ENCODE peak calls at places on chromosome 16, in nine cellular contexts. R is colonic mucosa; J is activated naive CD8-positive, alpha-beta T cell treated with anti-CD3 and anti-CD28 coated beads for 36 hours; N is amniotic epithelial cell; M is EL; H is HepG2; T is CD8-positive, alpha-beta T cell; F is neural progenitor cell; V is Caco-2. Y is an unnamed sample.

GRCh38 chr16:54783226-54783625 is 147.4 kb upstream of the IRX5 start:
- DNase-seq in N (no peak), F (no peak), J (no peak), M (no peak), H (no peak), V (no peak), R (no peak), T (no peak), Y (no peak)

GRCh38 chr16:87391324-87391949 is 699 bp upstream of the MAP1LC3B start:
- DNase-seq in J (no peak), M (peak; percentile 37), V (peak; percentile 71), H (peak; percentile 76), R (peak; percentile 65), T (peak; percentile 16), N (no peak), F (peak; percentile 77), Y (peak; percentile 81)

GRCh38 chr16:51849715-51850114 is 697.2 kb downstream of the TOX3 start:
- DNase-seq in M (no peak), F (no peak), V (no peak), T (no peak), J (no peak), N (no peak), R (no peak), H (no peak), Y (no peak)

GRCh38 chr16:66889622-66890021 is 9.3 kb downstream of the PDP2 start:
- DNase-seq in M (no peak), H (no peak), J (no peak), T (no peak), V (no peak), F (no peak), N (no peak), R (no peak), Y (no peak)

GRCh38 chr16:19118938-19119431 is 5.2 kb downstream of the ITPRIPL2 start:
- DNase-seq in F (no peak), R (no peak), T (no peak), M (peak; percentile 90), H (no peak), N (peak; percentile 97), J (peak; percentile 38), V (no peak), Y (no peak)

GRCh38 chr16:85963746-85964370 is 64.9 kb downstream of the IRF8 start:
- DNase-seq in V (no peak), J (no peak), M (no peak), R (no peak), T (no peak), F (no peak), N (peak; percentile 12), H (no peak), Y (no peak)

GRCh38 chr16:89426736-89427525 is 63.4 kb downstream of the ANKRD11 start:
- DNase-seq in R (no peak), V (no peak), T (no peak), H (no peak), M (peak; percentile 61), F (no peak), J (no peak), N (no peak), Y (no peak)

GRCh38 chr16:57618306-57619132 is 9.9 kb upstream of the ADGRG1 start:
- DNase-seq in V (peak; percentile 57), F (no peak), M (peak; percentile 42), H (no peak), T (no peak), J (no peak), R (no peak), N (no peak), Y (peak; percentile 76)

GRCh38 chr16:27811881-27812280 is 251.6 kb downstream of the GSG1L start:
- DNase-seq in V (no peak), M (no peak), F (no peak), N (no peak), T (no peak), R (no peak), H (no peak), J (no peak), Y (no peak)

GRCh38 chr16:75265911-75266701 is 14.7 kb upstream of the BCAR1 start:
- DNase-seq in J (no peak), H (peak; percentile 84), N (peak; percentile 64), M (peak; percentile 83), T (no peak), V (peak; percentile 94), R (peak; percentile 66), F (peak; percentile 95), Y (peak; percentile 84)

GRCh38 chr16:84606081-84606875 is 11.6 kb downstream of the COTL1 start:
- DNase-seq in M (no peak), R (no peak), H (no peak), V (no peak), J (no peak), F (no peak), N (no peak), T (peak; percentile 43), Y (no peak)

GRCh38 chr16:74984194-74984669 is 691 bp downstream of the WDR59 start:
- DNase-seq in F (no peak), V (no peak), H (peak; percentile 18), R (no peak), J (peak; percentile 43), M (peak; percentile 34), N (peak; percentile 26), T (no peak), Y (no peak)

GRCh38 chr16:55240933-55241332 is 83.1 kb upstream of the IRX6 start:
- DNase-seq in T (no peak), H (no peak), J (no peak), V (no peak), N (no peak), M (no peak), R (no peak), F (peak; percentile 42), Y (no peak)

GRCh38 chr16:54538241-54538640 is 251.7 kb upstream of the IRX3 start:
- DNase-seq in F (peak; percentile 6), H (no peak), J (no peak), R (no peak), V (no peak), N (no peak), M (no peak), T (no peak), Y (no peak)

GRCh38 chr16:4749700-4750257 is 15.4 kb downstream of the DNAAF8 start:
- DNase-seq in V (no peak), N (no peak), R (no peak), F (no peak), J (no peak), H (no peak), T (no peak), M (no peak), Y (no peak)

GRCh38 chr16:4685776-4686496 is 7.4 kb upstream of the NUDT16L1 start:
- DNase-seq in H (no peak), T (no peak), N (no peak), R (no peak), F (no peak), V (no peak), M (no peak), J (no peak), Y (no peak)

GRCh38 chr16:51621610-51622009 is 470.5 kb upstream of the SALL1 start:
- DNase-seq in R (no peak), T (no peak), N (peak; percentile 10), V (no peak), H (no peak), M (no peak), F (no peak), J (no peak), Y (no peak)

GRCh38 chr16:64133396-64133795 is 988.5 kb downstream of the CDH11 start:
- DNase-seq in N (no peak), F (no peak), M (no peak), R (no peak), T (no peak), H (no peak), V (no peak), J (no peak), Y (no peak)

GRCh38 chr16:26491271-26491670 is 575.5 kb upstream of the C16orf82 start:
- DNase-seq in H (no peak), F (peak; percentile 27), N (no peak), J (no peak), R (no peak), M (no peak), V (no peak), T (no peak), Y (no peak)

GRCh38 chr16:88298166-88298881 is 84.4 kb upstream of the ZNF469 start:
- DNase-seq in F (no peak), R (no peak), H (no peak), N (no peak), J (no peak), V (no peak), M (peak; percentile 46), T (no peak), Y (no peak)

GRCh38 chr16:86575754-86576557 is 2.4 kb upstream of the FOXL1 start:
- DNase-seq in N (peak; percentile 97), J (no peak), M (peak; percentile 98), T (peak; percentile 28), F (peak; percentile 97), V (peak; percentile 93), H (peak; percentile 63), R (peak; percentile 79), Y (no peak)

Y was measured in left lobe of liver.